ENCODE peak calls at places on chromosome 22, in eight cellular contexts. R is hippocampal formation; H is BJ; B is stimulated activated CD8-positive, alpha-beta memory T cell treated with anti-CD3 and anti-CD28 coated beads, Interleukin-2, amount 100 ng/mL, for 1 hour; W is fibroblast of the aortic adventitia; S is NCI-H1436; Q is kidney epithelial cell; L is fibroblast of pulmonary artery. M is an unnamed sample.

GRCh38 chr22:40077646-40078016 is 82.9 kb downstream of the FAM83F start:
- DNase-seq in R (no peak), H (no peak), B (no peak), W (no peak), S (no peak), Q (no peak), L (no peak), M (no peak)

GRCh38 chr22:45224988-45225731 is 15.5 kb downstream of the KIAA0930 start:
- DNase-seq in R (peak), H (no peak), B (no peak), W (no peak), S (no peak), Q (no peak), L (no peak), M (no peak)

GRCh38 chr22:49626361-49627216 is 201.1 kb downstream of the BRD1 start:
- DNase-seq in R (no peak), H (no peak), B (no peak), W (no peak), S (no peak), Q (no peak), L (no peak), M (no peak)

GRCh38 chr22:40808018-40808841 is 10.9 kb downstream of the SLC25A17 start:
- DNase-seq in R (no peak), H (no peak), B (no peak), W (peak), S (peak), Q (no peak), L (peak), M (no peak)

GRCh38 chr22:19130959-19131684 is at the start of gene TSSK2:
- DNase-seq in R (no peak), H (no peak), B (no peak), W (no peak), S (no peak), Q (no peak), L (no peak), M (no peak)

GRCh38 chr22:21937041-21937820 is 15.4 kb downstream of the PPM1F start:
- DNase-seq in R (peak), H (no peak), B (no peak), W (peak), S (no peak), Q (no peak), L (no peak), M (no peak)

GRCh38 chr22:31044262-31044861 is 36.8 kb upstream of the SMTN start:
- DNase-seq in R (no peak), H (no peak), B (no peak), W (peak), S (no peak), Q (no peak), L (peak), M (no peak)

GRCh38 chr22:48760481-48761238 is 1067.0 kb downstream of the BRD1 start:
- DNase-seq in R (no peak), H (no peak), B (no peak), W (no peak), S (no peak), Q (no peak), L (no peak), M (no peak)

GRCh38 chr22:23408321-23408720 is 171.8 kb downstream of the IGLL1 start:
- DNase-seq in R (no peak), H (no peak), B (no peak), W (no peak), S (no peak), Q (no peak), L (no peak), M (no peak)

GRCh38 chr22:30872282-30873041 is 96.1 kb downstream of the MORC2 start:
- DNase-seq in R (no peak), H (no peak), B (no peak), W (no peak), S (no peak), Q (no peak), L (no peak), M (no peak)

GRCh38 chr22:37337204-37337943 is 55.1 kb downstream of the CYTH4 start:
- DNase-seq in R (no peak), H (no peak), B (no peak), W (peak), S (no peak), Q (no peak), L (no peak), M (no peak)

GRCh38 chr22:19586922-19587684 is 62.9 kb upstream of the CLDN5 start:
- DNase-seq in R (no peak), H (no peak), B (no peak), W (no peak), S (no peak), Q (no peak), L (no peak), M (no peak)

GRCh38 chr22:49670610-49671330 is 156.9 kb downstream of the BRD1 start:
- DNase-seq in R (no peak), H (no peak), B (no peak), W (no peak), S (no peak), Q (no peak), L (no peak), M (no peak)

GRCh38 chr22:46457502-46458488 is 79.6 kb downstream of the CELSR1 start:
- DNase-seq in R (no peak), H (peak), B (no peak), W (no peak), S (no peak), Q (peak), L (peak), M (no peak)

GRCh38 chr22:41539146-41540005 is 4.9 kb downstream of the POLR3H start:
- DNase-seq in R (no peak), H (no peak), B (no peak), W (peak), S (no peak), Q (no peak), L (no peak), M (no peak)

GRCh38 chr22:35568751-35569725 is 28.4 kb downstream of the RASD2 start:
- DNase-seq in R (no peak), H (peak), B (no peak), W (peak), S (no peak), Q (peak), L (peak), M (no peak)